ENCODE peak calls at places on chromosome 1, in four cellular contexts. One of them, this sample, is unnamed.

GRCh38 chr1:38152351-38153082 is 105.9 kb upstream of the POU3F1 start:
- DNase-seq in stimulated activated CD8-positive, alpha-beta memory T cell treated with anti-CD3 and anti-CD28 coated beads, Interleukin-15, amount 100 ng/mL, for 48 hours: no peak
- DNase-seq in HCEC 1CT: no peak
- DNase-seq in astrocyte of the spinal cord: no peak
- DNase-seq in this sample: no peak

GRCh38 chr1:76291737-76292136 is 217.2 kb downstream of the ST6GALNAC3 start:
- DNase-seq in stimulated activated CD8-positive, alpha-beta memory T cell treated with anti-CD3 and anti-CD28 coated beads, Interleukin-15, amount 100 ng/mL, for 48 hours: no peak
- DNase-seq in HCEC 1CT: no peak
- DNase-seq in astrocyte of the spinal cord: no peak
- DNase-seq in this sample: no peak

GRCh38 chr1:2272686-2273400 is 44.7 kb downstream of the SKI start:
- DNase-seq in stimulated activated CD8-positive, alpha-beta memory T cell treated with anti-CD3 and anti-CD28 coated beads, Interleukin-15, amount 100 ng/mL, for 48 hours: no peak
- DNase-seq in HCEC 1CT: no peak
- DNase-seq in astrocyte of the spinal cord: no peak
- DNase-seq in this sample: no peak

GRCh38 chr1:200991039-200991698 is 32.3 kb downstream of the KIF21B start:
- DNase-seq in stimulated activated CD8-positive, alpha-beta memory T cell treated with anti-CD3 and anti-CD28 coated beads, Interleukin-15, amount 100 ng/mL, for 48 hours: no peak
- DNase-seq in HCEC 1CT: no peak
- DNase-seq in astrocyte of the spinal cord: no peak
- DNase-seq in this sample: no peak

GRCh38 chr1:7644906-7645750 is 126.0 kb upstream of the VAMP3 start:
- DNase-seq in stimulated activated CD8-positive, alpha-beta memory T cell treated with anti-CD3 and anti-CD28 coated beads, Interleukin-15, amount 100 ng/mL, for 48 hours: no peak
- DNase-seq in HCEC 1CT: no peak
- DNase-seq in astrocyte of the spinal cord: no peak
- DNase-seq in this sample: peak; percentile 7

GRCh38 chr1:172135076-172135672 is 285.3 kb upstream of the C1orf105 start:
- DNase-seq in stimulated activated CD8-positive, alpha-beta memory T cell treated with anti-CD3 and anti-CD28 coated beads, Interleukin-15, amount 100 ng/mL, for 48 hours: no peak
- DNase-seq in HCEC 1CT: no peak
- DNase-seq in astrocyte of the spinal cord: no peak
- DNase-seq in this sample: no peak

GRCh38 chr1:184152502-184152901 is 101.0 kb downstream of the TSEN15 start:
- DNase-seq in stimulated activated CD8-positive, alpha-beta memory T cell treated with anti-CD3 and anti-CD28 coated beads, Interleukin-15, amount 100 ng/mL, for 48 hours: no peak
- DNase-seq in HCEC 1CT: peak; percentile 55
- DNase-seq in astrocyte of the spinal cord: peak; percentile 52
- DNase-seq in this sample: peak; percentile 39

GRCh38 chr1:62294211-62294610 is 25.0 kb downstream of the KANK4 start:
- DNase-seq in stimulated activated CD8-positive, alpha-beta memory T cell treated with anti-CD3 and anti-CD28 coated beads, Interleukin-15, amount 100 ng/mL, for 48 hours: no peak
- DNase-seq in HCEC 1CT: no peak
- DNase-seq in astrocyte of the spinal cord: peak; percentile 27
- DNase-seq in this sample: peak; percentile 46

GRCh38 chr1:55993608-55994251 is 585.6 kb downstream of the PLPP3 start:
- DNase-seq in stimulated activated CD8-positive, alpha-beta memory T cell treated with anti-CD3 and anti-CD28 coated beads, Interleukin-15, amount 100 ng/mL, for 48 hours: no peak
- DNase-seq in HCEC 1CT: no peak
- DNase-seq in astrocyte of the spinal cord: no peak
- DNase-seq in this sample: no peak

GRCh38 chr1:1434131-1434811 is 1.2 kb upstream of the VWA1 start:
- DNase-seq in stimulated activated CD8-positive, alpha-beta memory T cell treated with anti-CD3 and anti-CD28 coated beads, Interleukin-15, amount 100 ng/mL, for 48 hours: no peak
- DNase-seq in HCEC 1CT: no peak
- DNase-seq in astrocyte of the spinal cord: peak; percentile 56
- DNase-seq in this sample: no peak

GRCh38 chr1:7424352-7424890 is 346.7 kb upstream of the VAMP3 start:
- DNase-seq in stimulated activated CD8-positive, alpha-beta memory T cell treated with anti-CD3 and anti-CD28 coated beads, Interleukin-15, amount 100 ng/mL, for 48 hours: no peak
- DNase-seq in HCEC 1CT: no peak
- DNase-seq in astrocyte of the spinal cord: peak; percentile 17
- DNase-seq in this sample: peak; percentile 28

GRCh38 chr1:160925652-160926241 is 28.9 kb downstream of the ITLN2 start:
- DNase-seq in stimulated activated CD8-positive, alpha-beta memory T cell treated with anti-CD3 and anti-CD28 coated beads, Interleukin-15, amount 100 ng/mL, for 48 hours: no peak
- DNase-seq in HCEC 1CT: peak; percentile 20
- DNase-seq in astrocyte of the spinal cord: no peak
- DNase-seq in this sample: no peak

GRCh38 chr1:161473363-161473762 is 31.9 kb upstream of the FCGR2A start:
- DNase-seq in stimulated activated CD8-positive, alpha-beta memory T cell treated with anti-CD3 and anti-CD28 coated beads, Interleukin-15, amount 100 ng/mL, for 48 hours: no peak
- DNase-seq in HCEC 1CT: peak; percentile 20
- DNase-seq in astrocyte of the spinal cord: no peak
- DNase-seq in this sample: no peak

GRCh38 chr1:19619697-19620384 is 24.3 kb upstream of the NBL1 start:
- DNase-seq in stimulated activated CD8-positive, alpha-beta memory T cell treated with anti-CD3 and anti-CD28 coated beads, Interleukin-15, amount 100 ng/mL, for 48 hours: no peak
- DNase-seq in HCEC 1CT: no peak
- DNase-seq in astrocyte of the spinal cord: no peak
- DNase-seq in this sample: peak; percentile 20